ENCODE peak calls at places on chromosomes 1 and 21, in six cellular contexts. One of them, this sample, is unnamed.

GRCh38 chr1:221699582-221700519 is 42.0 kb downstream of the DUSP10 start:
- DNase-seq in PC-9: no peak
- DNase-seq in cardiac muscle cell: peak
- DNase-seq in PC-3: no peak
- DNase-seq in AG04450: no peak
- DNase-seq in fibroblast of lung: no peak
- DNase-seq in this sample: no peak

GRCh38 chr21:43277481-43278351 is 108.9 kb downstream of the CRYAA start:
- DNase-seq in fibroblast of lung: no peak
- DNase-seq in PC-9: no peak
- DNase-seq in PC-3: no peak
- DNase-seq in cardiac muscle cell: no peak
- DNase-seq in AG04450: no peak
- DNase-seq in this sample: no peak

GRCh38 chr1:117466761-117467160 is 99.5 kb downstream of the MAN1A2 start:
- DNase-seq in cardiac muscle cell: peak
- DNase-seq in PC-9: no peak
- DNase-seq in PC-3: peak
- DNase-seq in AG04450: no peak
- DNase-seq in fibroblast of lung: peak
- DNase-seq in this sample: no peak

GRCh38 chr21:41429925-41430491 is 4.0 kb downstream of the MX1 start:
- DNase-seq in cardiac muscle cell: no peak
- DNase-seq in PC-9: no peak
- DNase-seq in fibroblast of lung: no peak
- DNase-seq in PC-3: no peak
- DNase-seq in AG04450: no peak
- DNase-seq in this sample: no peak

GRCh38 chr1:205496661-205497060 is 7.8 kb upstream of the CDK18 start:
- DNase-seq in fibroblast of lung: no peak
- DNase-seq in PC-9: no peak
- DNase-seq in AG04450: no peak
- DNase-seq in PC-3: no peak
- DNase-seq in cardiac muscle cell: no peak
- DNase-seq in this sample: no peak

GRCh38 chr1:89810880-89811279 is 10.0 kb upstream of the LRRC8D start:
- DNase-seq in PC-3: no peak
- DNase-seq in fibroblast of lung: no peak
- DNase-seq in PC-9: peak
- DNase-seq in cardiac muscle cell: no peak
- DNase-seq in AG04450: no peak
- DNase-seq in this sample: no peak

GRCh38 chr1:3669421-3669821 is 17.1 kb downstream of the TP73 start:
- DNase-seq in cardiac muscle cell: no peak
- DNase-seq in PC-3: no peak
- DNase-seq in PC-9: peak
- DNase-seq in fibroblast of lung: no peak
- DNase-seq in AG04450: no peak
- DNase-seq in this sample: no peak

GRCh38 chr1:151574575-151575529 is 34.7 kb downstream of the TUFT1 start:
- DNase-seq in fibroblast of lung: peak
- DNase-seq in AG04450: no peak
- DNase-seq in PC-9: peak
- DNase-seq in cardiac muscle cell: peak
- DNase-seq in PC-3: peak
- DNase-seq in this sample: no peak

GRCh38 chr1:64396817-64397216 is 73.1 kb upstream of the CACHD1 start:
- DNase-seq in fibroblast of lung: no peak
- DNase-seq in PC-3: no peak
- DNase-seq in PC-9: no peak
- DNase-seq in AG04450: no peak
- DNase-seq in cardiac muscle cell: peak
- DNase-seq in this sample: no peak

GRCh38 chr1:23483327-23484252 is at the start of gene ASAP3:
- DNase-seq in cardiac muscle cell: peak
- DNase-seq in PC-9: no peak
- DNase-seq in AG04450: no peak
- DNase-seq in fibroblast of lung: peak
- DNase-seq in PC-3: peak
- DNase-seq in this sample: no peak

GRCh38 chr1:91511386-91511785 is 10.7 kb downstream of the CDC7 start:
- DNase-seq in fibroblast of lung: peak
- DNase-seq in cardiac muscle cell: peak
- DNase-seq in AG04450: no peak
- DNase-seq in PC-3: peak
- DNase-seq in PC-9: peak
- DNase-seq in this sample: peak

GRCh38 chr1:6260433-6260934 is 414 bp downstream of the GPR153 start:
- DNase-seq in fibroblast of lung: no peak
- DNase-seq in PC-3: no peak
- DNase-seq in PC-9: no peak
- DNase-seq in cardiac muscle cell: no peak
- DNase-seq in AG04450: no peak
- DNase-seq in this sample: no peak

GRCh38 chr1:94646151-94646643 is 104.6 kb upstream of the F3 start:
- DNase-seq in fibroblast of lung: peak
- DNase-seq in AG04450: no peak
- DNase-seq in PC-9: peak
- DNase-seq in cardiac muscle cell: peak
- DNase-seq in PC-3: peak
- DNase-seq in this sample: no peak

GRCh38 chr1:12601690-12602632 is 16.0 kb downstream of the DHRS3 start:
- DNase-seq in PC-9: no peak
- DNase-seq in PC-3: peak
- DNase-seq in fibroblast of lung: peak
- DNase-seq in cardiac muscle cell: peak
- DNase-seq in AG04450: no peak
- DNase-seq in this sample: no peak

GRCh38 chr1:61746768-61747167 is 4.5 kb downstream of the PATJ start:
- DNase-seq in PC-3: peak
- DNase-seq in AG04450: no peak
- DNase-seq in cardiac muscle cell: peak
- DNase-seq in fibroblast of lung: peak
- DNase-seq in PC-9: no peak
- DNase-seq in this sample: no peak

GRCh38 chr1:28190337-28190979 is 14.0 kb upstream of the PTAFR start:
- DNase-seq in PC-9: peak
- DNase-seq in AG04450: no peak
- DNase-seq in PC-3: peak
- DNase-seq in fibroblast of lung: no peak
- DNase-seq in cardiac muscle cell: peak
- DNase-seq in this sample: no peak

GRCh38 chr1:150221552-150221951 is 14.4 kb downstream of the ANP32E start:
- DNase-seq in PC-3: peak
- DNase-seq in cardiac muscle cell: peak
- DNase-seq in fibroblast of lung: peak
- DNase-seq in AG04450: no peak
- DNase-seq in PC-9: no peak
- DNase-seq in this sample: peak

GRCh38 chr1:219090618-219091017 is 83.1 kb upstream of the LYPLAL1 start:
- DNase-seq in PC-3: no peak
- DNase-seq in fibroblast of lung: no peak
- DNase-seq in PC-9: no peak
- DNase-seq in AG04450: no peak
- DNase-seq in cardiac muscle cell: no peak
- DNase-seq in this sample: peak

GRCh38 chr1:59990470-59990869 is 63.9 kb upstream of the CYP2J2 start:
- DNase-seq in PC-3: no peak
- DNase-seq in fibroblast of lung: no peak
- DNase-seq in PC-9: no peak
- DNase-seq in AG04450: no peak
- DNase-seq in cardiac muscle cell: peak
- DNase-seq in this sample: no peak

GRCh38 chr1:99850458-99850974 is 355 bp downstream of the AGL start:
- DNase-seq in fibroblast of lung: no peak
- DNase-seq in PC-9: no peak
- DNase-seq in cardiac muscle cell: peak
- DNase-seq in AG04450: no peak
- DNase-seq in PC-3: peak
- DNase-seq in this sample: peak

GRCh38 chr1:41889506-41890414 is 29.0 kb downstream of the HIVEP3 start:
- DNase-seq in PC-9: no peak
- DNase-seq in PC-3: no peak
- DNase-seq in cardiac muscle cell: no peak
- DNase-seq in AG04450: no peak
- DNase-seq in fibroblast of lung: no peak
- DNase-seq in this sample: no peak

GRCh38 chr1:61253059-61253735 is 170.8 kb downstream of the NFIA start:
- DNase-seq in AG04450: no peak
- DNase-seq in cardiac muscle cell: peak
- DNase-seq in fibroblast of lung: peak
- DNase-seq in PC-9: peak
- DNase-seq in PC-3: peak
- DNase-seq in this sample: no peak

GRCh38 chr21:37001446-37001845 is 5.1 kb upstream of the RIPPLY3 start:
- DNase-seq in AG04450: no peak
- DNase-seq in PC-3: no peak
- DNase-seq in PC-9: no peak
- DNase-seq in fibroblast of lung: no peak
- DNase-seq in cardiac muscle cell: no peak
- DNase-seq in this sample: no peak

GRCh38 chr1:203439086-203439620 is 36.5 kb upstream of the PRELP start:
- DNase-seq in PC-9: no peak
- DNase-seq in cardiac muscle cell: peak
- DNase-seq in PC-3: no peak
- DNase-seq in AG04450: no peak
- DNase-seq in fibroblast of lung: no peak
- DNase-seq in this sample: no peak

DNA sequence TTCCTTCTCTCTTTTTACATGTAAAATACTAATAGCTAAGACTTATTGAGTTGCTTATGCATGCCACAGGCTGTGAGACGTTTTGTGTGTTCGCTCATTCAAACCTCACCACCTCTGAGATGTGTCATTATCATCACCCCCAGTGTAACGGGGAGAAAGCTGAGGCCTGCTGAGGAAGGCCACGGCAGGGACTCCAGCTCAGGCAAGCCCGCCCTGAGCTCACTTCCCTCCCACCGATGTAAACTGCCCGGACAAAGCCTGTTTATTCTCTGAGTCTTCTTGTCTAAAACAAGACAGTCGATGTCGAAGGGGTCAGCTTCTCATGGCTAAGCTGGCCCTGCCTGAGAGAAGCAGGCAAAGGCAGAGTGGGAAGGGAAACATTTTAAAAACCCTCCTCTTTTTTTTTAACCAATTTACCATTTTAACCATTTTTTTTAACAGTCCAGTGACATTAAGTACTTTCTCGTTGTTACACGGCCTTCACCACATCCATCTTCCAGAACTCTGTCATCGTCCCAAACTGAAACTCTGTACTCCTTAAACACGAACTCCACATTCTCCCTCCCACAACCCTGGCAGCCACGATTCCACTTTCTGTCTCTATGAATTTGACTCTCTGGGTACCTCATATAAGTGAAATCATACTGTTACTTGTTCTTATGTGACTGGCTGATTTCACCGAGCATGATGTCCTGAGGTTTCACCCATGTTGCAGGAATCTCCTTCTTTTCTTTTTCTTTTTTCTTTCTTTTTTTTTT is 204.8 kb upstream of the GALNT2 start:
- DNase-seq in PC-3: no peak
- DNase-seq in PC-9: no peak
- DNase-seq in cardiac muscle cell: peak
- DNase-seq in AG04450: no peak
- DNase-seq in fibroblast of lung: peak
- DNase-seq in this sample: no peak
- H3K27ac ChIP-seq in PC-3: no peak
- H3K27ac ChIP-seq in PC-9: no peak
- H3K27ac ChIP-seq in cardiac muscle cell: no peak
- H3K27ac ChIP-seq in AG04450: no peak
- H3K27ac ChIP-seq in fibroblast of lung: no peak
- H3K27ac ChIP-seq in this sample: no peak

GRCh38 chr1:47984175-47984789 is 12.9 kb downstream of the TRABD2B start:
- DNase-seq in PC-9: no peak
- DNase-seq in AG04450: no peak
- DNase-seq in fibroblast of lung: no peak
- DNase-seq in cardiac muscle cell: peak
- DNase-seq in PC-3: no peak
- DNase-seq in this sample: no peak
- H3K27ac ChIP-seq in PC-9: no peak
- H3K27ac ChIP-seq in AG04450: no peak
- H3K27ac ChIP-seq in fibroblast of lung: no peak
- H3K27ac ChIP-seq in cardiac muscle cell: no peak
- H3K27ac ChIP-seq in PC-3: no peak
- H3K27ac ChIP-seq in this sample: no peak

GRCh38 chr1:153607381-153607780 is 5.6 kb downstream of the S100A16 start:
- DNase-seq in AG04450: no peak
- DNase-seq in cardiac muscle cell: no peak
- DNase-seq in PC-9: no peak
- DNase-seq in fibroblast of lung: no peak
- DNase-seq in PC-3: no peak
- DNase-seq in this sample: no peak

GRCh38 chr1:153609585-153609907 is 3.4 kb downstream of the S100A16 start:
- DNase-seq in PC-3: no peak
- DNase-seq in cardiac muscle cell: no peak
- DNase-seq in fibroblast of lung: no peak
- DNase-seq in PC-9: no peak
- DNase-seq in AG04450: no peak
- DNase-seq in this sample: no peak

GRCh38 chr1:153606194-153606593 is 6.7 kb downstream of the S100A16 start:
- DNase-seq in cardiac muscle cell: no peak
- DNase-seq in PC-3: no peak
- DNase-seq in AG04450: no peak
- DNase-seq in PC-9: no peak
- DNase-seq in fibroblast of lung: no peak
- DNase-seq in this sample: no peak

GRCh38 chr1:153608742-153609584 is 4.0 kb downstream of the S100A16 start:
- DNase-seq in PC-3: peak
- DNase-seq in PC-9: peak
- DNase-seq in fibroblast of lung: peak
- DNase-seq in AG04450: no peak
- DNase-seq in cardiac muscle cell: peak
- DNase-seq in this sample: no peak

DNA sequence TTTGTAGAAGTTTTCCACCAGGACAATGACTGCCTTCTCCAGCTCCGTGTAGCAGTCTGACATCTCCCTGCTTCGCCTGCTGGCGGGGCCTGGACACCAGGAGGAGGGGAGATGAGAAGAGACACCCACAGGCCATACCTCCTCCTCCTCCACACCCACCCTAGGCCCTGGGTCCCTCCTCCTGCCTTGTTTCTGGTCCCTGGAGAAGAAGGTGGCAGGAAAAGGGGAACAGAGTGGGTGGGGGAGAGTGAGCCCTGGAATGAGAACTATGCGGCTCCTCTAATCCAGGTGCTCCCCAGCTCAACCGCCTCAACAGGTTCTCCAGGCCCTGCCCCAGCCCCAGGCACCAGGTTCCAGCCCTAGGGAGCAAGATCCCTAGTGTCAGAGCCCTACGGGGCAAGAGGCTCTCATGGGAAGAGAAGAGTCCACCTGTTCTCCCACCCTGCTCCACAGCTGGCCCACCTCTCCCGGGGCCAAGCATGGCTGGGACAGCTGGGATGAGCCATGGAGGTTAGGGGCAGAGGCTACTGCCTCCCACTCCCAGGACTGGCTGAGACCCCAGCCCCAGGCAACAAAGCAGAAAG is 4.8 kb downstream of the S100A16 start:
- DNase-seq in fibroblast of lung: no peak
- DNase-seq in cardiac muscle cell: no peak
- DNase-seq in AG04450: no peak
- DNase-seq in PC-3: peak
- DNase-seq in PC-9: peak
- DNase-seq in this sample: no peak
- H3K27ac ChIP-seq in fibroblast of lung: peak
- H3K27ac ChIP-seq in cardiac muscle cell: peak
- H3K27ac ChIP-seq in AG04450: peak
- H3K27ac ChIP-seq in PC-3: peak
- H3K27ac ChIP-seq in PC-9: peak
- H3K27ac ChIP-seq in this sample: no peak

GRCh38 chr21:34576043-34576466 is 38.9 kb downstream of the RCAN1 start:
- DNase-seq in AG04450: no peak
- DNase-seq in PC-3: no peak
- DNase-seq in fibroblast of lung: peak
- DNase-seq in PC-9: peak
- DNase-seq in cardiac muscle cell: peak
- DNase-seq in this sample: no peak
- H3K27ac ChIP-seq in AG04450: no peak
- H3K27ac ChIP-seq in PC-3: no peak
- H3K27ac ChIP-seq in fibroblast of lung: no peak
- H3K27ac ChIP-seq in PC-9: no peak
- H3K27ac ChIP-seq in cardiac muscle cell: no peak
- H3K27ac ChIP-seq in this sample: no peak

This sample was measured in OCI-LY7.